ENCODE peak calls at places on chromosomes 11 and 22, in seven cellular contexts. U is Peyer's patch; C is cardiac muscle cell; M is fibroblast of lung; B is psoas muscle; S is iPS DF 6.9; J is CD4-positive, CD25-positive, alpha-beta regulatory T cell. L is an unnamed sample. For H3K4me1 and H3K36me3, the result is how much of the 10 kb centered on the place peaks cover.

GRCh38 chr11:40405614-40406013 is 1053.8 kb downstream of the LRRC4C start:
- DNase-seq in J (no peak), C (no peak), M (no peak), U (no peak), B (no peak), S (no peak), L (no peak)

GRCh38 chr11:128686745-128687177 is 7.1 kb upstream of the FLI1 start:
- DNase-seq in C (peak), J (peak), M (peak), B (peak), S (no peak), U (peak), L (peak)

GRCh38 chr22:46165975-46166374 is 15.6 kb downstream of the PPARA start:
- DNase-seq in J (no peak), S (no peak), M (peak), U (no peak), B (no peak), C (no peak), L (no peak)

GRCh38 chr11:110410638-110411037 is 19.1 kb upstream of the FDX1 start:
- DNase-seq in M (no peak), U (no peak), B (no peak), C (no peak), J (no peak), S (no peak), L (no peak)

GRCh38 chr11:64242920-64243854 is 2.3 kb downstream of the FKBP2 start:
- DNase-seq in C (no peak), M (no peak), S (no peak), B (no peak), U (no peak), J (no peak), L (no peak)

GRCh38 chr11:86269645-86270044 is 25.1 kb downstream of the EED start:
- DNase-seq in U (no peak), C (no peak), J (no peak), S (no peak), M (no peak), B (no peak), L (no peak)

GRCh38 chr11:72144807-72145565 is 9.5 kb downstream of the FOLR3 start:
- DNase-seq in S (no peak), J (no peak), M (peak), C (no peak), U (peak), B (no peak), L (no peak)

GRCh38 chr22:44032126-44032730 is 8.1 kb downstream of the PARVB start:
- DNase-seq in M (peak), B (peak), S (no peak), U (no peak), C (peak), J (no peak), L (no peak)

GRCh38 chr11:119742263-119742861 is 13.4 kb upstream of the NECTIN1 start:
- DNase-seq in B (no peak), M (no peak), C (peak), J (no peak), S (no peak), U (no peak), L (peak)

GRCh38 chr11:70067591-70068341 is 10.4 kb upstream of the ANO1 start:
- DNase-seq in J (no peak), C (peak), B (no peak), M (no peak), U (peak), S (no peak), L (no peak)

GRCh38 chr11:69320756-69321741 is 27.1 kb downstream of the MYEOV start:
- DNase-seq in C (no peak), B (no peak), M (no peak), J (no peak), S (no peak), U (no peak), L (no peak)

GRCh38 chr11:44767421-44767820 is 40.7 kb downstream of the TSPAN18 start:
- DNase-seq in B (no peak), U (peak), M (no peak), C (no peak), S (no peak), J (no peak), L (no peak)

GRCh38 chr11:9565822-9566560 is 7.5 kb upstream of the WEE1 start:
- DNase-seq in J (peak), M (peak), U (peak), B (peak), C (peak), S (peak), L (peak)

GRCh38 chr22:25890651-25891050 is 148.7 kb downstream of the MYO18B start:
- DNase-seq in S (no peak), J (no peak), B (no peak), C (no peak), U (no peak), M (no peak), L (no peak)

GRCh38 chr11:60165538-60165937 is 17.3 kb downstream of the MS4A6A start:
- DNase-seq in J (no peak), B (no peak), C (no peak), M (no peak), U (no peak), S (no peak), L (no peak)

GRCh38 chr11:124629961-124630360 is 7.3 kb downstream of the TBRG1 start:
- DNase-seq in M (no peak), J (no peak), C (no peak), B (no peak), U (no peak), S (no peak), L (no peak)

GRCh38 chr11:122178795-122179194 is 62.8 kb upstream of the BLID start:
- DNase-seq in B (no peak), M (no peak), S (no peak), U (no peak), J (no peak), C (no peak), L (no peak)
- H3K4me1 ChIP-seq in B (under half), M (under half), S (under half), U (under half), J (under half), C (under half), L (under half)

DNA sequence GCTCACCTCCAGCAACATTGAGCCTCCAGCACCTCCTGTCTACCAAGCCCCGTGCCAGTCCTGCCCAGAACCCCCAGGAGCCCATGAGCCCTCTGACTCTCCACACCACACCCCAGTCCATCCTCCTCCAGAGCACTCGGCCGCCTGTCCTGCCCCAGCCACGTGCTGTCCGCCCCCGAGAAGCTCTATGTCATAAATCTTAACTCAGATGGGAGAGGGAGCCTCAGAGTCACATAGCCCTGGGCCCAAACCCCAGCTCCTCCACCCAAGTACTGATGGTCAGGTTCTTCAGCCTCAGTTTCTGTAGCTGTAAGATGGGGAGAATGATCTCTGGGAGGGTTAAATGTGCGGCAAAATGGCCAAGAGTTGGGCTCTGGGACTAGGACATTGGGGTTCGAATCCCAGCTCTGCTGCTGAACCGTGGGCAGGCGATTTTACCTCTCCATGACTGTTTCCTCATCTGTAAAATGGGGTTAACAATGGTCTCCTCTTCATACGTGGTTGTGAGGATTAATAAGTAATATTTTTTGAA is 27.8 kb downstream of the CYTH4 start:
- DNase-seq in U (no peak), C (no peak), J (no peak), B (no peak), M (no peak), S (no peak), L (no peak)
- H3K27ac ChIP-seq in U (peak), C (no peak), J (peak), B (no peak), M (no peak), S (no peak), L (no peak)

GRCh38 chr11:62560566-62561103 is 13.1 kb downstream of the EEF1G start:
- DNase-seq in M (peak), B (peak), J (peak), U (peak), S (no peak), C (peak), L (peak)

GRCh38 chr11:62567018-62567633 is 6.6 kb downstream of the EEF1G start:
- DNase-seq in B (no peak), U (no peak), M (no peak), S (no peak), J (no peak), C (no peak), L (no peak)

GRCh38 chr11:62566247-62566646 is 7.4 kb downstream of the EEF1G start:
- DNase-seq in C (no peak), J (no peak), S (no peak), U (no peak), B (no peak), M (no peak), L (no peak)

GRCh38 chr11:62569611-62570010 is 4.1 kb downstream of the EEF1G start:
- DNase-seq in M (no peak), J (no peak), B (no peak), U (no peak), C (no peak), S (no peak), L (no peak)

GRCh38 chr11:62565100-62565802 is 8.4 kb downstream of the EEF1G start:
- DNase-seq in M (no peak), U (no peak), J (no peak), C (no peak), S (no peak), B (no peak), L (no peak)
- H3K36me3 ChIP-seq in M (under half), U (half or more), J (half or more), C (half or more), S (under half), B (under half), L (under half)

DNA sequence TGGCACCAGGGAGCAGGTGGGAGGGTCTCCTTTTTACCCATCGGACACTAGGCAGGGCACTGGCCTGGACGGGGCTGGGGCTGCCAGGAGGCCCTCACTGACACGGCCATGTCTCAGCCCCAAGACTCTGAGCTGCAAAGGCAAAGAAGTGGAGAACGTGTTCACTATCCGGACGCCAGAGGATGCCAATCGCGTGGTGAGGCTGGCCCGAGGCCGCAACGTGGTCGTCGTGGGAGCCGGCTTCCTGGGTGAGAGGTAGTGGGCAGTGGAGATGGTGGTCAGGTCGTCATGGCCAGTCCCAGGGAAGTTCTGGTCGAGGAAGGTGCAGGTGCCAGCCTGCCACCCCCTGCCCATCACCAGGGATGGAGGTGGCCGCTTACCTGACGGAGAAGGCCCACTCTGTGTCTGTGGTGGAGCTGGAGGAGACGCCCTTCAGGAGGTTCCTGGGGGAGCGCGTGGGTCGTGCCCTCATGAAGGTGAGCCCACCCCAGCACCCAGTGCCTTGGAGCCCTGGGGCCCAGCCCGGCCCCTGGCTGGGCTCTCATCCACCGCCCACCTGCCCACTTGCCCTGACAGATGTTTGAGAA is 5.7 kb upstream of the LZTR1 start:
- DNase-seq in S (no peak), M (no peak), B (no peak), U (no peak), J (no peak), C (no peak), L (no peak)
- H3K4me1 ChIP-seq in S (under half), M (under half), B (under half), U (under half), J (under half), C (under half), L (under half)

L was measured in CD8-positive, alpha-beta memory T cell.